ENCODE peak calls at places on chromosomes 3 and 15, in eight cellular contexts. V is HFF-Myc, Y is HCT116, S is Panc1, M is colonic mucosa, J is GM23338, N is omental fat pad, O is nephron progenitor cell. C is an unnamed sample.

GRCh38 chr3:112759681-112760080 is 87.0 kb downstream of the CD200R1L start:
- DNase-seq in Y (no peak), J (no peak), V (no peak), O (no peak), S (no peak), N (no peak), M (no peak), C (no peak)

GRCh38 chr3:191648787-191649186 is 187.8 kb downstream of the PYDC2 start:
- DNase-seq in V (no peak), M (no peak), Y (no peak), N (no peak), J (no peak), S (no peak), O (no peak), C (no peak)

GRCh38 chr3:85631070-85631469 is 672.3 kb downstream of the CADM2 start:
- DNase-seq in J (no peak), M (no peak), Y (no peak), O (no peak), S (no peak), V (no peak), N (no peak), C (no peak)

GRCh38 chr15:61528590-61528929 is 299.5 kb upstream of the RORA start:
- DNase-seq in V (no peak), J (peak), M (no peak), N (no peak), S (no peak), Y (no peak), O (no peak), C (no peak)

GRCh38 chr3:149417174-149417573 is 39.7 kb upstream of the TM4SF1 start:
- DNase-seq in N (no peak), M (no peak), S (no peak), Y (no peak), J (no peak), O (no peak), V (no peak), C (no peak)

GRCh38 chr3:39637807-39638206 is 170.3 kb downstream of the MOBP start:
- DNase-seq in M (no peak), V (peak), Y (peak), O (no peak), S (no peak), J (peak), N (no peak), C (no peak)

GRCh38 chr3:14605070-14605469 is 46.5 kb upstream of the CCDC174 start:
- DNase-seq in O (no peak), M (no peak), S (no peak), V (no peak), J (no peak), Y (no peak), N (no peak), C (no peak)

GRCh38 chr15:50876989-50877360 is 31.5 kb upstream of the AP4E1 start:
- DNase-seq in O (peak), M (peak), V (peak), Y (peak), N (peak), J (peak), S (peak), C (peak)

GRCh38 chr15:29676961-29677402 is 145.3 kb downstream of the TJP1 start:
- DNase-seq in M (no peak), S (no peak), O (peak), J (no peak), V (no peak), Y (no peak), N (no peak), C (no peak)

GRCh38 chr15:59290311-59291213 is 82.1 kb downstream of the MYO1E start:
- DNase-seq in O (no peak), J (no peak), N (no peak), S (no peak), M (no peak), V (no peak), Y (no peak), C (no peak)

GRCh38 chr15:39304201-39304841 is 276.6 kb upstream of the THBS1 start:
- DNase-seq in V (peak), Y (no peak), S (no peak), O (no peak), M (no peak), N (no peak), J (no peak), C (peak)

GRCh38 chr15:31435891-31436628 is 109.4 kb downstream of the KLF13 start:
- DNase-seq in V (no peak), S (no peak), M (peak), J (no peak), N (no peak), O (no peak), Y (peak), C (no peak)

GRCh38 chr3:193046369-193046768 is 128.7 kb upstream of the MB21D2 start:
- DNase-seq in V (no peak), O (no peak), Y (no peak), S (no peak), M (no peak), J (no peak), N (no peak), C (no peak)

GRCh38 chr3:144774897-144775296 is 803.3 kb downstream of the DIPK2A start:
- DNase-seq in N (no peak), Y (no peak), O (no peak), S (no peak), J (no peak), V (peak), M (no peak), C (no peak)

GRCh38 chr3:187286467-187287059 is 5.0 kb downstream of the MASP1 start:
- DNase-seq in V (no peak), N (no peak), M (no peak), Y (no peak), J (no peak), O (no peak), S (no peak), C (no peak)

GRCh38 chr15:25989327-25989726 is 126.2 kb upstream of the ATP10A start:
- DNase-seq in M (no peak), O (no peak), V (no peak), J (peak), N (no peak), Y (no peak), S (no peak), C (no peak)
- TF ChIP-seq CTCF in M (no peak), O (no peak), V (peak), J (peak), N (no peak), Y (no peak), S (peak), C (no peak)

DNA sequence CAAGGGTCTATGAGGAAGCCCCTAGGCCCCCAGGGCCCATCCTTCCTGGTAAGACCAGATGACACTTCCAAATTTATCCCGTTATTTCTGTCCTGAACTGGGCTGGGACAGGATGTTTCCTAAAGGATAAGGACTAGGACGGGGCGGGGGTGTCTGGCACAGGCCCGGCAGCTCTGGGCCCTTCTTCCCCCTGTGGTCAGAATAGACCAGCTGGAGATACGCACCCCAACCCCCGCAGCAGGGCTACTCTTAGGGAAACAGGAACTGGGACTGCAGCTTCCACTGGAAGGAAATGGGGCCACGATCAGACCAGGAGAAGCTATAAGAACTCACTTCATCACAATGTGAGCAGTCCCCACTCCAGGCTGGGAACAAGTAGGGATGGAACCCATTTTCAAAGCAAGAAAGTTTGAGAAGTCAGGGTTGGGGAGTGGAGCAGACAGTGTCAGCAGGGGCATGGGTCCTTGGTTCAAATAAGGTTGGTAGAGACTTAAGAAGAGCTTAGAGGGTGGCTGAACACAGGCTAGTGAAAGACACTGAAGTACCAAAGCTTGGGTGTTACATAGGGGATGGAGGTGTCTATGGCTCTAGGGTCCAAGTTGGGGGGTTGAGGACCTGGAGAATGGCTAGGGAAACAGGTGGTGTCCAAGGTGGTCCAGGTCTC is 1.1 kb downstream of the NCKIPSD start:
- DNase-seq in N (no peak), Y (no peak), V (no peak), M (no peak), S (no peak), O (no peak), J (peak), C (no peak)
- TF ChIP-seq CTCF in N (no peak), Y (no peak), V (no peak), M (no peak), S (no peak), O (no peak), J (no peak), C (no peak)

GRCh38 chr3:13419356-13420050 is 619 bp downstream of the NUP210 start:
- DNase-seq in V (no peak), N (no peak), M (no peak), Y (no peak), O (peak), S (no peak), J (peak), C (no peak)
- TF ChIP-seq CTCF in V (no peak), N (no peak), M (no peak), Y (no peak), O (no peak), S (no peak), J (no peak), C (no peak)

DNA sequence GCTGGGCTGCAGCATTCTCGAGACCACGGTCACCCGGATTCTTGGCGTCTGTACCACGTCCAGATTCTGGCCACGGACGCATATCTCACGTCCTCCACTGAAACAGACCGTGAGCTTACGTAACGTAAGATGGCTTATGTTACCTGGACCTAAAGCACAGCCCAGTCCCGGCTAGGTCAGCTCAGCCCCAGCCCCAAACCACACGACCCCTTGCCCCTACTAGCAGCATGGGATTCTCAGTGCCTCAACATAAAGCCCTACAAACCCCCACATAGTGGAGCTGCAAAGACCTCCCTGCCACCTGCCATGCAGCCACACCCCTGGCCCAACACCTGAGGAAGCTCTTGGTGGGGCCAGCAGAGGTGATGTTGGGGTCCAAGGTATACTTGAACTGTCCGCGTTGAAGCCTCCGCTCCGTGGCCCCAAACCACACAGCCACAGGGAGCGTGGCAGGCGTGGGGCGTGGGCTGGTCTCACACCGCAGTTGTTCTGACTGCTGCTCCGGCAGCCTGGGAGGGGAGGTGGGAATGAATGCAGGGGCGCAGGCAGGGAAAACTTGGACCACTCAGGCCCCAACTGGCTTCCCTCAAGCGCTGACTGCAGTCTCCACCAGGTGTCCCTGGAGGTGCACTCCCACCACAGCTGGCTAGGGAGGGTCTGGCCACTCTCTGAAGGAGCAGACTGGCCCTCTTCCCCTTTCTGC is 14.5 kb downstream of the PLXNB1 start:
- DNase-seq in S (no peak), M (no peak), J (peak), O (no peak), N (no peak), Y (no peak), V (no peak), C (no peak)
- TF ChIP-seq CTCF in S (no peak), M (no peak), J (no peak), O (no peak), N (no peak), Y (no peak), V (no peak), C (no peak)

GRCh38 chr3:119810018-119810435 is 28.1 kb downstream of the NR1I2 start:
- DNase-seq in N (no peak), V (peak), O (no peak), J (peak), S (no peak), M (no peak), Y (no peak), C (no peak)
- TF ChIP-seq CTCF in N (no peak), V (peak), O (no peak), J (peak), S (no peak), M (no peak), Y (no peak), C (peak)

GRCh38 chr3:125059488-125060245 is 3.9 kb upstream of the HEG1 start:
- DNase-seq in O (no peak), V (no peak), S (no peak), M (no peak), Y (no peak), N (no peak), J (peak), C (no peak)
- TF ChIP-seq CTCF in O (no peak), V (no peak), S (no peak), M (no peak), Y (no peak), N (no peak), J (no peak), C (no peak)

GRCh38 chr15:79032656-79033055 is 57.9 kb downstream of the RASGRF1 start:
- DNase-seq in M (no peak), V (no peak), O (no peak), N (no peak), J (no peak), Y (no peak), S (no peak), C (no peak)

GRCh38 chr15:79034284-79034683 is 56.3 kb downstream of the RASGRF1 start:
- DNase-seq in S (no peak), M (no peak), N (no peak), O (no peak), J (no peak), V (no peak), Y (no peak), C (no peak)

GRCh38 chr15:79035814-79036213 is 54.8 kb downstream of the RASGRF1 start:
- DNase-seq in V (no peak), M (no peak), J (peak), O (no peak), S (no peak), Y (no peak), N (no peak), C (no peak)

GRCh38 chr15:79036323-79036722 is 54.3 kb downstream of the RASGRF1 start:
- DNase-seq in V (no peak), S (no peak), N (no peak), J (no peak), M (no peak), O (no peak), Y (no peak), C (no peak)

DNA sequence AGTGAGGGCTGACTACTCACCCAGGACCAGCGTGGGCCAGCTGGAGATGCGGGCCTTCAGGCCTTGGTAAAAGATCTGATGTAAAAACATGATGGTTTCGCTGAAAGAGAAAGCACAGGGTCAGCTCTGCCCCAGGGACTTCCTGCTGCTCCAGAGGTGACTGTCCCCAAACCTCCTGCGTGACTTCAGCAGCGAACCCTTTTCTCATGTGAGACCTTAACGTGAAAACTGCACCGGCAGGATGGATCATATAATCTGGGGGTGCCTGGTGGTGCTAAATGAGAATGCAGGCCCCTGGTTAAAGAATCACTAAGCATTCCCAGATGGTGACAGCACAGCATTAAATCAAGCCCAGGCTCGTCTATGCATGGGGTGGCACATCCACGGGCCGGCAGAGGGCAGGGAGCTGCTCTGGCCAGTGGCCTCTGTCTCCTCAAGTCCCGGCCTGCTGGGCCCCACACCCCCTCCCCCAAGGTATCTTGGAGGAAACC is 55.4 kb downstream of the RASGRF1 start:
- DNase-seq in V (peak), O (peak), N (no peak), J (peak), M (no peak), S (no peak), Y (no peak), C (no peak)
- TF ChIP-seq CTCF in V (peak), O (peak), N (no peak), J (peak), M (no peak), S (peak), Y (no peak), C (no peak)

GRCh38 chr15:23039917-23040281 is 530 bp upstream of the TUBGCP5 start:
- DNase-seq in N (no peak), Y (no peak), M (no peak), O (no peak), V (no peak), S (no peak), J (no peak), C (no peak)

GRCh38 chr15:23035964-23036566 is 3.3 kb downstream of the TUBGCP5 start:
- DNase-seq in Y (peak), S (peak), O (peak), M (peak), N (no peak), V (peak), J (peak), C (no peak)

GRCh38 chr15:23033979-23034378 is 5.4 kb downstream of the TUBGCP5 start:
- DNase-seq in M (no peak), J (no peak), V (no peak), Y (no peak), N (no peak), O (no peak), S (no peak), C (no peak)

GRCh38 chr15:23038741-23039150 is 623 bp downstream of the TUBGCP5 start:
- DNase-seq in N (no peak), V (no peak), J (no peak), M (no peak), O (no peak), Y (no peak), S (no peak), C (no peak)

GRCh38 chr15:23039151-23039916 is at the start of gene TUBGCP5:
- DNase-seq in N (peak), O (peak), V (peak), Y (peak), J (peak), M (peak), S (peak), C (peak)
- TF ChIP-seq CTCF in N (no peak), O (peak), V (no peak), Y (no peak), J (no peak), M (no peak), S (peak), C (peak)

GRCh38 chr3:101898062-101898461 is 48.7 kb downstream of the NFKBIZ start:
- DNase-seq in J (no peak), M (no peak), N (no peak), S (no peak), Y (no peak), O (no peak), V (no peak), C (no peak)

GRCh38 chr3:101900316-101900715 is 51.0 kb downstream of the NFKBIZ start:
- DNase-seq in O (no peak), V (no peak), M (no peak), S (no peak), N (no peak), Y (no peak), J (no peak), C (no peak)

GRCh38 chr3:101896103-101896757 is 46.9 kb downstream of the NFKBIZ start:
- DNase-seq in J (no peak), V (no peak), S (no peak), Y (no peak), N (no peak), M (no peak), O (no peak), C (no peak)

GRCh38 chr3:101898752-101899169 is 49.4 kb downstream of the NFKBIZ start:
- DNase-seq in J (no peak), N (no peak), Y (no peak), S (no peak), M (no peak), O (no peak), V (no peak), C (no peak)

GRCh38 chr3:101897013-101897412 is 47.7 kb downstream of the NFKBIZ start:
- DNase-seq in S (no peak), Y (no peak), V (no peak), O (no peak), M (no peak), N (no peak), J (no peak), C (no peak)
- TF ChIP-seq CTCF in S (no peak), Y (no peak), V (no peak), O (no peak), M (no peak), N (no peak), J (no peak), C (no peak)